ENCODE peak calls at places on chromosomes 5 and 9, in seven cellular contexts. N is neural progenitor cell, X is NCI-H460, H is NCI-H774, K is AML-193, C is smooth muscle cell of the brain vasculature, R is neuronal stem cell. V is an unnamed sample.

GRCh38 chr9:91857831-91858669 is 92.0 kb downstream of the ROR2 start:
- DNase-seq in N (peak; percentile 63), C (no peak), X (no peak), R (peak; percentile 37), H (no peak), K (no peak), V (no peak)

GRCh38 chr5:143435207-143435657 is 31.7 kb upstream of the NR3C1 start:
- DNase-seq in C (no peak), H (no peak), K (peak; percentile 87), N (no peak), R (no peak), X (no peak), V (peak; percentile 32)

GRCh38 chr9:111148390-111148993 is 110.2 kb upstream of the LPAR1 start:
- DNase-seq in N (no peak), K (no peak), H (no peak), R (no peak), X (no peak), C (no peak), V (no peak)

GRCh38 chr5:142984016-142984415 is 213.8 kb downstream of the ARHGAP26 start:
- DNase-seq in C (no peak), R (no peak), H (no peak), X (no peak), N (peak; percentile 21), K (peak; percentile 7), V (no peak)

GRCh38 chr5:167866797-167867196 is 424.6 kb upstream of the WWC1 start:
- DNase-seq in K (no peak), N (no peak), C (no peak), R (no peak), H (no peak), X (no peak), V (no peak)

GRCh38 chr9:127061411-127061810 is 61.0 kb downstream of the ANGPTL2 start:
- DNase-seq in N (no peak), H (no peak), X (no peak), K (no peak), C (no peak), R (no peak), V (no peak)

GRCh38 chr5:132251220-132251725 is 6.2 kb upstream of the PDLIM4 start:
- DNase-seq in C (no peak), R (no peak), X (no peak), N (no peak), K (no peak), H (no peak), V (peak; percentile 80)

GRCh38 chr5:32678472-32678871 is 32.6 kb upstream of the NPR3 start:
- DNase-seq in K (no peak), R (no peak), C (no peak), N (no peak), H (no peak), X (no peak), V (no peak)

GRCh38 chr9:72362680-72363139 is 2.3 kb downstream of the ZFAND5 start:
- DNase-seq in X (peak; percentile 53), C (peak; percentile 52), R (no peak), K (peak; percentile 46), N (peak; percentile 42), H (peak; percentile 34), V (peak; percentile 90)

V was measured in lower leg skin.